ENCODE peak calls at places on chromosome 11, in nine cellular contexts. P is tibial artery; Z is SHP77; T is astrocyte of the spinal cord; V is colonic mucosa; U is stimulated activated CD8-positive, alpha-beta memory T cell treated with anti-CD3 and anti-CD28 coated beads, Interleukin-2, amount 100 ng/mL, for 1 hour; K is activated CD4-positive, alpha-beta T cell treated with anti-CD3 and anti-CD28 coated beads for 24 hours; C is nephron progenitor cell; L is islet precursor cell. O is an unnamed sample.

GRCh38 chr11:119421941-119422504 is 949 bp downstream of the THY1 start:
- DNase-seq in P (no peak), Z (no peak), T (no peak), V (no peak), U (no peak), K (no peak), C (peak; percentile 68), L (peak; percentile 75), O (peak; percentile 22)

GRCh38 chr11:35427158-35427557 is 7.8 kb upstream of the SLC1A2 start:
- DNase-seq in P (no peak), Z (no peak), T (peak; percentile 82), V (no peak), U (no peak), K (no peak), C (no peak), L (no peak), O (no peak)

GRCh38 chr11:111764621-111765020 is 1.6 kb downstream of the PPP2R1B start:
- DNase-seq in P (no peak), Z (no peak), T (no peak), V (no peak), U (no peak), K (no peak), C (no peak), L (no peak), O (no peak)

GRCh38 chr11:46278387-46279173 is 1.1 kb downstream of the CREB3L1 start:
- DNase-seq in P (no peak), Z (peak; percentile 56), T (peak; percentile 64), V (peak; percentile 93), U (peak; percentile 4), K (peak; percentile 37), C (peak; percentile 71), L (peak; percentile 83), O (no peak)

GRCh38 chr11:38460901-38461300 is 1862.9 kb upstream of the RAG2 start:
- DNase-seq in P (peak; percentile 19), Z (no peak), T (peak; percentile 96), V (no peak), U (no peak), K (no peak), C (peak; percentile 29), L (no peak), O (no peak)

GRCh38 chr11:107442715-107443215 is 14.9 kb downstream of the CWF19L2 start:
- DNase-seq in P (no peak), Z (no peak), T (no peak), V (no peak), U (no peak), K (no peak), C (no peak), L (no peak), O (no peak)

GRCh38 chr11:65260756-65261590 is 789 bp upstream of the POLA2 start:
- DNase-seq in P (no peak), Z (no peak), T (no peak), V (no peak), U (no peak), K (no peak), C (no peak), L (no peak), O (no peak)

GRCh38 chr11:10809373-10810199 is 860 bp upstream of the EIF4G2 start:
- DNase-seq in P (peak; percentile 30), Z (no peak), T (peak; percentile 83), V (peak; percentile 61), U (peak; percentile 10), K (no peak), C (peak; percentile 54), L (peak; percentile 75), O (peak; percentile 71)

O was measured in C1 segment of cervical spinal cord.